ENCODE peak calls at places on chromosome 9, in five cellular contexts. Q, P, O, X and R are unnamed samples. For H3K4me1, the result is how much of the 10 kb centered on the place peaks cover.

GRCh38 chr9:76761448-76761847 is 2.8 kb upstream of the PCA3 start:
- DNase-seq in Q (no peak), O (no peak), P (no peak), X (peak), R (no peak)

GRCh38 chr9:92425578-92425977 is 1.3 kb upstream of the OMD start:
- DNase-seq in O (no peak), X (no peak), Q (no peak), P (no peak), R (no peak)

GRCh38 chr9:5714501-5715401 is 85.8 kb downstream of the RIC1 start:
- DNase-seq in Q (no peak), O (no peak), P (no peak), X (peak), R (peak)

GRCh38 chr9:78314953-78315870 is 18.3 kb downstream of the PSAT1 start:
- DNase-seq in O (no peak), P (no peak), Q (no peak), X (peak), R (no peak)

GRCh38 chr9:120676767-120677402 is 37.4 kb downstream of the MEGF9 start:
- DNase-seq in P (no peak), X (no peak), O (no peak), Q (no peak), R (no peak)

GRCh38 chr9:2637390-2637789 is 15.8 kb downstream of the VLDLR start:
- DNase-seq in P (no peak), Q (no peak), X (no peak), O (no peak), R (no peak)

GRCh38 chr9:33506626-33507370 is 17.3 kb upstream of the ANKRD18B start:
- DNase-seq in O (no peak), P (no peak), X (peak), Q (peak), R (peak)

GRCh38 chr9:136284951-136285350 is 18.9 kb downstream of the CCDC187 start:
- DNase-seq in O (no peak), X (no peak), Q (no peak), P (no peak), R (no peak)

GRCh38 chr9:136092741-136093140 is 2.3 kb downstream of the NACC2 start:
- DNase-seq in Q (no peak), P (no peak), X (no peak), O (no peak), R (no peak)

GRCh38 chr9:137205126-137206069 is at the start of the genes NDOR1 and TMEM203:
- DNase-seq in O (peak), X (peak), P (peak), Q (peak), R (no peak)

GRCh38 chr9:106862946-106863740 is at the start of gene ZNF462:
- DNase-seq in X (peak), P (no peak), Q (peak), O (peak), R (peak)

GRCh38 chr9:132982508-132982907 is 4.0 kb downstream of the GFI1B start:
- DNase-seq in Q (no peak), P (no peak), X (no peak), O (no peak), R (no peak)

GRCh38 chr9:133572821-133573361 is 36.3 kb downstream of the FAM163B start:
- DNase-seq in Q (peak), P (peak), O (no peak), X (no peak), R (no peak)

GRCh38 chr9:104843644-104844226 is 79.8 kb downstream of the NIPSNAP3B start:
- DNase-seq in O (no peak), P (no peak), X (no peak), Q (peak), R (no peak)

GRCh38 chr9:87290241-87290700 is 207.4 kb upstream of the DAPK1 start:
- DNase-seq in O (no peak), X (no peak), P (no peak), Q (no peak), R (no peak)

GRCh38 chr9:97529363-97530076 is 28.1 kb downstream of the TMOD1 start:
- DNase-seq in P (peak), X (no peak), O (no peak), Q (no peak), R (no peak)

GRCh38 chr9:92392690-92393089 is 11.7 kb downstream of the OGN start:
- DNase-seq in X (no peak), P (no peak), Q (no peak), O (no peak), R (peak)

GRCh38 chr9:33139421-33140228 is 27.5 kb downstream of the B4GALT1 start:
- DNase-seq in P (no peak), O (peak), Q (peak), X (no peak), R (no peak)

GRCh38 chr9:137295313-137296213 is 6.5 kb downstream of the NRARP start:
- DNase-seq in P (peak), X (peak), O (peak), Q (no peak), R (no peak)

GRCh38 chr9:101849102-101849707 is 110.8 kb upstream of the GRIN3A start:
- DNase-seq in P (no peak), O (no peak), X (no peak), Q (no peak), R (no peak)

GRCh38 chr9:32380944-32381343 is 3.5 kb upstream of the ACO1 start:
- DNase-seq in P (no peak), O (no peak), Q (no peak), X (no peak), R (no peak)

GRCh38 chr9:6600006-6600405 is 45.5 kb downstream of the GLDC start:
- DNase-seq in P (no peak), Q (no peak), O (no peak), X (no peak), R (no peak)

GRCh38 chr9:26747611-26748010 is 145.0 kb downstream of the CAAP1 start:
- DNase-seq in Q (no peak), X (no peak), O (no peak), P (no peak), R (no peak)

GRCh38 chr9:94096819-94097577 is 12.7 kb downstream of the PTPDC1 start:
- DNase-seq in O (no peak), P (no peak), Q (no peak), X (no peak), R (peak)

GRCh38 chr9:120886490-120886967 is 9.5 kb upstream of the PHF19 start:
- DNase-seq in Q (no peak), P (no peak), X (no peak), O (no peak), R (no peak)

GRCh38 chr9:108885643-108886348 is 23.7 kb downstream of the ACTL7A start:
- DNase-seq in X (peak), P (no peak), O (peak), Q (peak), R (peak)

GRCh38 chr9:136861874-136862457 is 4.1 kb downstream of the EDF1 start:
- DNase-seq in P (no peak), Q (peak), X (no peak), O (peak), R (no peak)

GRCh38 chr9:114721491-114722362 is 39.7 kb upstream of the TEX48 start:
- DNase-seq in X (no peak), Q (no peak), P (no peak), O (no peak), R (peak)

GRCh38 chr9:105148328-105149006 is 96.0 kb upstream of the SLC44A1 start:
- DNase-seq in P (no peak), X (no peak), O (no peak), Q (no peak), R (no peak)

GRCh38 chr9:33354651-33355211 is 47.6 kb downstream of the AQP7 start:
- DNase-seq in O (no peak), Q (no peak), P (no peak), X (peak), R (peak)

GRCh38 chr9:36894695-36895310 is 139.3 kb downstream of the PAX5 start:
- DNase-seq in X (no peak), Q (no peak), P (no peak), O (no peak), R (no peak)

GRCh38 chr9:92520837-92521236 is 15.0 kb downstream of the ECM2 start:
- DNase-seq in X (no peak), O (no peak), P (no peak), Q (no peak), R (no peak)

GRCh38 chr9:123048748-123049147 is 15.3 kb downstream of the GPR21 start:
- DNase-seq in X (peak), P (no peak), Q (no peak), O (no peak), R (no peak)

GRCh38 chr9:133592731-133593409 is 16.3 kb downstream of the FAM163B start:
- DNase-seq in P (no peak), X (no peak), Q (no peak), O (no peak), R (no peak)

GRCh38 chr9:74443036-74443750 is 53.9 kb upstream of the RORB start:
- DNase-seq in X (no peak), O (no peak), Q (no peak), P (no peak), R (no peak)

GRCh38 chr9:74447451-74448193 is 49.5 kb upstream of the RORB start:
- DNase-seq in Q (no peak), P (no peak), X (no peak), O (no peak), R (no peak)

GRCh38 chr9:74444389-74444788 is 52.7 kb upstream of the RORB start:
- DNase-seq in P (no peak), Q (no peak), O (no peak), X (no peak), R (no peak)

DNA sequence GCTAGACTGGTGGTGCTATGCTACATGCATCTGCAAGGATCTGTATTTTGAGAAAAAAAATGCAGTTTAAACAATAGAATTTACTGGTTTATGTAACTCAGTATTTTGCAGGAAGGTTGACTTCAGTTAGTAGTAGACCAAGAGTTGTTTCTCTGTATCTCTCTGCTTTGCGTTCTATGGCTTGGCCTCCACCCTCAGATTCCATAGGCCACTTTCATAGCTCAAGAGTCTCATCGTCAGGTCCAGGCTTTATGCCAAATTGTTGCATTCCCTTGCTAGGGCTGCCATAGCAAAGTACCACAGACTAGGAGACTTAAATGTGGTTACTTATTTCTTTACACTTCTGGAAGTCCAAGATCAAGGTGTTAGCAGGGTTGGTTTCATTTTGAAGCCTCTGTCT is 48.1 kb upstream of the RORB start:
- DNase-seq in Q (no peak), P (no peak), O (no peak), X (no peak), R (no peak)
- H3K4me1 ChIP-seq in Q (under half), P (under half), O (under half), X (under half), R (under half)

GRCh38 chr9:35555881-35556280 is 49.2 kb upstream of the TESK1 start:
- DNase-seq in O (no peak), X (no peak), Q (no peak), P (no peak), R (no peak)

GRCh38 chr9:35552376-35552775 is 52.7 kb upstream of the TESK1 start:
- DNase-seq in Q (no peak), P (no peak), X (no peak), O (no peak), R (no peak)

GRCh38 chr9:35553670-35554543 is 51.2 kb upstream of the TESK1 start:
- DNase-seq in P (no peak), X (peak), Q (peak), O (peak), R (peak)

GRCh38 chr9:35555246-35555701 is 49.8 kb upstream of the TESK1 start:
- DNase-seq in X (no peak), Q (peak), O (no peak), P (no peak), R (no peak)

DNA sequence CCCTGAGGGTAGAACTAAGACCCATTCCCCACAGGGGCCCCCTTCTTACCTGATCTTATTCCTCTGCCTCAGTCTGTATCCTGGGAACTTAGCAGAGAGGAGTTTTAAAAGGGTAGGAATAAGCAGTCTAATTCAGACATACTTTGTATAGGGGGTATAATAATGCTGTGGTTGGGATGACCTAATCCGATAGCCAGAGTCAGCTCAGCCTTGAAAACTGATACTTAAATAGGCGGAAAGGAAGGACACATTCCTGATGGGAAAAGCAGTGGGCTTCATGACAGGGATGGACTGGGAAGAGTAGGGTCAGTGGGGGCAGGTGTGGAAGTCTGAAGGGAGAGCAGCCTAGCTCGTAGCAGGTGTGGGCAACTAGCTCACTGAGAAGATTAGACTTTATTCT is 52.2 kb upstream of the TESK1 start:
- DNase-seq in O (no peak), X (no peak), P (no peak), Q (no peak), R (no peak)
- H3K27ac ChIP-seq in O (no peak), X (no peak), P (no peak), Q (peak), R (no peak)

GRCh38 chr9:12862596-12862995 is 87.8 kb downstream of the LURAP1L start:
- DNase-seq in O (no peak), X (no peak), P (no peak), Q (no peak), R (no peak)

GRCh38 chr9:12863624-12864023 is 88.8 kb downstream of the LURAP1L start:
- DNase-seq in Q (no peak), O (no peak), P (no peak), X (no peak), R (no peak)

GRCh38 chr9:12861035-12861434 is 86.2 kb downstream of the LURAP1L start:
- DNase-seq in P (no peak), X (no peak), O (no peak), Q (no peak), R (no peak)

GRCh38 chr9:12856608-12857007 is 81.8 kb downstream of the LURAP1L start:
- DNase-seq in O (no peak), Q (no peak), X (no peak), P (no peak), R (no peak)

DNA sequence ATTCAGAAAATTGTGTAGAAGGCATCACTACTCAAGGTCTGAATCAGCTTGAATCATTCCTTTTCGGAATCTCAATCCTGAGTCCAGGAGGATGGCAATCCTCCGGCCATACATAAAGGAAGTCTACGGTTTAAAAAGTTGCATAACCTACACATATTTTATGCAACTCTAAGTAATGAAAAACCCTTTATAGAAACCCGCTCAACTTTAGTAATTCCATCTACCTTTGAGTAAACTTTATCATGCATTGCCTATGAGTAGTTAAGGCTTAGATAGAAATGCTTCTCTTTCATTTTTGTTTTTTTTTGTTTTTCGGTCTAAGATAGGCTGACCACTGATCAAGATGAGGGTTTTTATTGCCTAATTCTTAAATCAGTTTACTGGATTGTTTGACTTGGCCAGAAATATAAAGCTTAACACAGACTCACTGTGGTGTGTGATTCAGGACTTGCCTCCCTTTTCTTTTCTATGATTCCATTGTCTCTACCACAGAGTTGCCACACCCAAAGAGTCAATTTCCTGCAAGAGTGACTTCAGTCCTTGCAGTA is 85.0 kb downstream of the LURAP1L start:
- DNase-seq in P (no peak), X (peak), Q (no peak), O (no peak), R (peak)
- TF ChIP-seq CTCF in P (no peak), X (no peak), Q (no peak), O (no peak), R (no peak)

GRCh38 chr9:116689633-116690032 is 2.5 kb downstream of the TRIM32 start:
- DNase-seq in O (no peak), Q (no peak), P (no peak), X (no peak), R (no peak)
- H3K4me1 ChIP-seq in O (under half), Q (under half), P (under half), X (under half), R (under half)

GRCh38 chr9:83521017-83521810 is 17.0 kb downstream of the FRMD3 start:
- DNase-seq in X (no peak), P (no peak), Q (no peak), O (no peak), R (no peak)

GRCh38 chr9:83526221-83526620 is 12.0 kb downstream of the FRMD3 start:
- DNase-seq in P (no peak), X (no peak), O (no peak), Q (no peak), R (no peak)

GRCh38 chr9:83523684-83524083 is 14.5 kb downstream of the FRMD3 start:
- DNase-seq in O (no peak), Q (no peak), P (no peak), X (no peak), R (no peak)

GRCh38 chr9:83514767-83515166 is 23.4 kb downstream of the FRMD3 start:
- DNase-seq in Q (no peak), O (no peak), X (no peak), P (no peak), R (no peak)

DNA sequence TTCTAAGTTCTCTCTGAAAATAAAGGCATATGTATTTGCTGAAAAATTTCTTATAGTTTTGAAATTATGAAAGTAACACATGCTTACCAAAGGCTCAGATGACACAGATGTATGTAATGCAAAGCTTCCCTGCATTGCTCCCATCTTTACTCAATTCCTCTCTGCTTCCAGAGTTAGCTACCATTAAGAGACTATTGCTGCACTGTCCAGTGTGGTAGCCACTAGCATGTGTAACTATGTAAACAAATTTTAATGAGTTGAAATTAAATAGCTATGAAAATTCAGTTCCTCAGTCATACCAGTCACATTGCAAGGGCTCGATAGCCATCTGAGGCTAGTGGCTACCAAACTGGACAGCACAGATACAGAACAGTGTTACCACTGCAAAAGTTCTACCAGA is 17.9 kb downstream of the FRMD3 start:
- DNase-seq in O (no peak), X (no peak), P (no peak), Q (no peak), R (no peak)
- H3K27ac ChIP-seq in O (no peak), X (no peak), P (no peak), Q (no peak), R (no peak)

GRCh38 chr9:90458485-90458884 is 184.1 kb downstream of the DIRAS2 start:
- DNase-seq in Q (no peak), P (no peak), X (no peak), O (no peak), R (no peak)
- TF ChIP-seq CTCF in Q (no peak), P (peak), X (no peak), O (no peak), R (no peak)

GRCh38 chr9:127131871-127132270 is 9.4 kb upstream of the ANGPTL2 start:
- DNase-seq in P (no peak), Q (no peak), X (no peak), O (peak), R (peak)
- H3K4me1 ChIP-seq in P (under half), Q (under half), X (under half), O (under half), R (under half)

GRCh38 chr9:130448035-130448624 is 3.4 kb downstream of the ASS1 start:
- DNase-seq in X (no peak), O (no peak), P (no peak), Q (no peak), R (no peak)
- H3K27ac ChIP-seq in X (no peak), O (no peak), P (no peak), Q (no peak), R (no peak)

DNA sequence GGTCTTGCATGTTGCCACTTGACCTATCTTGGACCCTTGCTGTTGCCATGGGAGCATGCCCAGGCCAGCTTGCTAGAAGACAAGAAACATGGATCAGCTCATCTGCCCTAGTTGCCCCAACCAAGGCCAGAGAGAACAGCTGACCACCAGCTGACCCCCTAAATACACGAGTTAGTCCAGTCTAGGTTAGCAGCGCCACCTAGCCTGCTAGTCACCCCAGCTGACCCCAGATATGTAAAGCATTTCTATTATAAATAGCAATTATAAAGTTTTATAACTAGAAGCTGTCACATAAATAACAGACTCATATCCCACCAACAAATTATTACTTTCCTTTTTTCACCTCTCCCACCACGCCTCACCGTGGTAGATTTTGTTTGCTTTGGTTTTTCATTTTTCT is 387.8 kb downstream of the RASEF start:
- DNase-seq in Q (no peak), O (no peak), P (no peak), X (no peak), R (no peak)
- TF ChIP-seq CTCF in Q (no peak), O (no peak), P (no peak), X (no peak), R (no peak)

GRCh38 chr9:134811673-134812668 is 68.6 kb upstream of the FCN2 start:
- DNase-seq in P (no peak), X (no peak), O (no peak), Q (no peak), R (no peak)

GRCh38 chr9:134808393-134808792 is 72.2 kb upstream of the FCN2 start:
- DNase-seq in P (no peak), X (no peak), Q (no peak), O (no peak), R (no peak)

GRCh38 chr9:134809296-134809695 is 71.3 kb upstream of the FCN2 start:
- DNase-seq in O (no peak), X (no peak), Q (no peak), P (no peak), R (no peak)

GRCh38 chr9:134813841-134814240 is 66.8 kb upstream of the FCN2 start:
- DNase-seq in O (no peak), P (no peak), Q (no peak), X (no peak), R (no peak)

GRCh38 chr9:134811079-134811672 is 69.4 kb upstream of the FCN2 start:
- DNase-seq in O (no peak), X (no peak), Q (no peak), P (no peak), R (no peak)
- H3K4me1 ChIP-seq in O (under half), X (under half), Q (under half), P (under half), R (under half)